ENCODE peak calls at places on chromosomes 3 and 15, in four cellular contexts. One of them, this sample, is unnamed.

GRCh38 chr3:31448035-31448881 is 84.5 kb upstream of the STT3B start:
- DNase-seq in body of pancreas: peak; percentile 12
- DNase-seq in nephron progenitor cell: no peak
- DNase-seq in T-helper 2 cell: no peak
- DNase-seq in this sample: no peak

GRCh38 chr3:174355505-174355904 is 503.6 kb upstream of the NAALADL2 start:
- DNase-seq in nephron progenitor cell: no peak
- DNase-seq in T-helper 2 cell: no peak
- DNase-seq in body of pancreas: no peak
- DNase-seq in this sample: no peak

GRCh38 chr15:33026614-33027013 is 167.9 kb downstream of the FMN1 start:
- DNase-seq in T-helper 2 cell: no peak
- DNase-seq in nephron progenitor cell: no peak
- DNase-seq in body of pancreas: peak; percentile 53
- DNase-seq in this sample: no peak

GRCh38 chr3:155791190-155791589 is 14.9 kb downstream of the C3orf33 start:
- DNase-seq in T-helper 2 cell: no peak
- DNase-seq in nephron progenitor cell: no peak
- DNase-seq in body of pancreas: no peak
- DNase-seq in this sample: no peak

GRCh38 chr3:52289747-52290595 is 2.3 kb downstream of the GLYCTK start:
- DNase-seq in body of pancreas: peak; percentile 83
- DNase-seq in nephron progenitor cell: no peak
- DNase-seq in T-helper 2 cell: no peak
- DNase-seq in this sample: no peak

GRCh38 chr15:63434567-63435219 is 53.0 kb upstream of the CA12 start:
- DNase-seq in nephron progenitor cell: no peak
- DNase-seq in T-helper 2 cell: no peak
- DNase-seq in body of pancreas: no peak
- DNase-seq in this sample: no peak

GRCh38 chr3:79032686-79033318 is 735.0 kb downstream of the ROBO1 start:
- DNase-seq in nephron progenitor cell: no peak
- DNase-seq in body of pancreas: no peak
- DNase-seq in T-helper 2 cell: no peak
- DNase-seq in this sample: peak; percentile 33

GRCh38 chr15:101535170-101535902 is 45.8 kb upstream of the PCSK6 start:
- DNase-seq in nephron progenitor cell: no peak
- DNase-seq in body of pancreas: no peak
- DNase-seq in T-helper 2 cell: no peak
- DNase-seq in this sample: no peak

GRCh38 chr3:174541708-174542107 is 317.4 kb upstream of the NAALADL2 start:
- DNase-seq in nephron progenitor cell: no peak
- DNase-seq in body of pancreas: no peak
- DNase-seq in T-helper 2 cell: no peak
- DNase-seq in this sample: no peak

GRCh38 chr3:8480699-8481098 is 20.9 kb upstream of the LMCD1 start:
- DNase-seq in nephron progenitor cell: no peak
- DNase-seq in T-helper 2 cell: no peak
- DNase-seq in body of pancreas: no peak
- DNase-seq in this sample: no peak

GRCh38 chr3:152105446-152105845 is 163.3 kb upstream of the MBNL1 start:
- DNase-seq in body of pancreas: no peak
- DNase-seq in T-helper 2 cell: no peak
- DNase-seq in nephron progenitor cell: no peak
- DNase-seq in this sample: no peak

GRCh38 chr15:77851696-77852095 is 219.0 kb upstream of the LINGO1 start:
- DNase-seq in T-helper 2 cell: no peak
- DNase-seq in body of pancreas: peak; percentile 13
- DNase-seq in nephron progenitor cell: no peak
- DNase-seq in this sample: no peak

GRCh38 chr3:13839253-13839652 is 40.6 kb downstream of the WNT7A start:
- DNase-seq in body of pancreas: no peak
- DNase-seq in T-helper 2 cell: no peak
- DNase-seq in nephron progenitor cell: no peak
- DNase-seq in this sample: no peak

GRCh38 chr15:44633603-44634002 is 29.9 kb downstream of the SPG11 start:
- DNase-seq in T-helper 2 cell: no peak
- DNase-seq in body of pancreas: no peak
- DNase-seq in nephron progenitor cell: no peak
- DNase-seq in this sample: no peak

GRCh38 chr3:43243590-43244587 is 42.5 kb upstream of the SNRK start:
- DNase-seq in nephron progenitor cell: no peak
- DNase-seq in body of pancreas: no peak
- DNase-seq in T-helper 2 cell: no peak
- DNase-seq in this sample: no peak

GRCh38 chr15:63909819-63910437 is 76.2 kb upstream of the HERC1 start:
- DNase-seq in nephron progenitor cell: peak; percentile 56
- DNase-seq in body of pancreas: peak; percentile 46
- DNase-seq in T-helper 2 cell: no peak
- DNase-seq in this sample: no peak

GRCh38 chr3:172973799-172974198 is 167.2 kb downstream of the SPATA16 start:
- DNase-seq in T-helper 2 cell: no peak
- DNase-seq in body of pancreas: no peak
- DNase-seq in nephron progenitor cell: no peak
- DNase-seq in this sample: no peak

GRCh38 chr3:195578565-195578964 is 5.2 kb downstream of the APOD start:
- DNase-seq in nephron progenitor cell: no peak
- DNase-seq in body of pancreas: no peak
- DNase-seq in T-helper 2 cell: no peak
- DNase-seq in this sample: no peak

GRCh38 chr3:17044844-17045243 is 160.1 kb downstream of the PLCL2 start:
- DNase-seq in body of pancreas: no peak
- DNase-seq in nephron progenitor cell: no peak
- DNase-seq in T-helper 2 cell: no peak
- DNase-seq in this sample: no peak

GRCh38 chr3:71419369-71419768 is 164.2 kb downstream of the FOXP1 start:
- DNase-seq in body of pancreas: peak; percentile 55
- DNase-seq in T-helper 2 cell: no peak
- DNase-seq in nephron progenitor cell: no peak
- DNase-seq in this sample: no peak

GRCh38 chr15:67883228-67883773 is 43.5 kb upstream of the RNU6-1 start:
- DNase-seq in T-helper 2 cell: no peak
- DNase-seq in nephron progenitor cell: peak; percentile 27
- DNase-seq in body of pancreas: no peak
- DNase-seq in this sample: no peak

GRCh38 chr15:89114974-89115373 is 26.7 kb downstream of the ABHD2 start:
- DNase-seq in body of pancreas: peak; percentile 77
- DNase-seq in T-helper 2 cell: no peak
- DNase-seq in nephron progenitor cell: no peak
- DNase-seq in this sample: no peak

GRCh38 chr15:89105147-89105546 is 16.9 kb downstream of the ABHD2 start:
- DNase-seq in nephron progenitor cell: no peak
- DNase-seq in body of pancreas: no peak
- DNase-seq in T-helper 2 cell: no peak
- DNase-seq in this sample: no peak

GRCh38 chr3:134060561-134061385 is 31.0 kb upstream of the SLCO2A1 start:
- DNase-seq in body of pancreas: no peak
- DNase-seq in nephron progenitor cell: no peak
- DNase-seq in T-helper 2 cell: no peak
- DNase-seq in this sample: no peak

GRCh38 chr15:100788080-100788730 is 91.4 kb upstream of the ALDH1A3 start:
- DNase-seq in T-helper 2 cell: no peak
- DNase-seq in body of pancreas: no peak
- DNase-seq in nephron progenitor cell: no peak
- DNase-seq in this sample: no peak

GRCh38 chr3:100429187-100429586 is 27.8 kb downstream of the LNP1 start:
- DNase-seq in nephron progenitor cell: no peak
- DNase-seq in T-helper 2 cell: no peak
- DNase-seq in body of pancreas: no peak
- DNase-seq in this sample: no peak

GRCh38 chr3:114178770-114179368 is at the start of gene DRD3:
- DNase-seq in T-helper 2 cell: no peak
- DNase-seq in nephron progenitor cell: peak; percentile 75
- DNase-seq in body of pancreas: no peak
- DNase-seq in this sample: peak; percentile 51

GRCh38 chr3:18030371-18030870 is 288.0 kb upstream of the TBC1D5 start:
- DNase-seq in body of pancreas: no peak
- DNase-seq in nephron progenitor cell: no peak
- DNase-seq in T-helper 2 cell: no peak
- DNase-seq in this sample: no peak

GRCh38 chr15:44779761-44780160 is 43.4 kb downstream of the TRIM69 start:
- DNase-seq in T-helper 2 cell: no peak
- DNase-seq in body of pancreas: no peak
- DNase-seq in nephron progenitor cell: no peak
- DNase-seq in this sample: no peak

GRCh38 chr15:88440021-88440420 is 27.2 kb downstream of the MRPL46 start:
- DNase-seq in nephron progenitor cell: no peak
- DNase-seq in T-helper 2 cell: no peak
- DNase-seq in body of pancreas: no peak
- DNase-seq in this sample: no peak

GRCh38 chr3:136008732-136009456 is 43.4 kb downstream of the PPP2R3A start:
- DNase-seq in T-helper 2 cell: no peak
- DNase-seq in nephron progenitor cell: no peak
- DNase-seq in body of pancreas: no peak
- DNase-seq in this sample: no peak

GRCh38 chr3:127411083-127411727 is 123.4 kb upstream of the PRR20G start:
- DNase-seq in T-helper 2 cell: no peak
- DNase-seq in body of pancreas: no peak
- DNase-seq in nephron progenitor cell: no peak
- DNase-seq in this sample: no peak

GRCh38 chr15:29312387-29312786 is 42.8 kb upstream of the NSMCE3 start:
- DNase-seq in body of pancreas: no peak
- DNase-seq in T-helper 2 cell: no peak
- DNase-seq in nephron progenitor cell: no peak
- DNase-seq in this sample: no peak

GRCh38 chr3:107346559-107346958 is 30.7 kb upstream of the CCDC54 start:
- DNase-seq in body of pancreas: no peak
- DNase-seq in nephron progenitor cell: no peak
- DNase-seq in T-helper 2 cell: no peak
- DNase-seq in this sample: no peak

GRCh38 chr3:140216249-140216648 is 281.3 kb downstream of the CLSTN2 start:
- DNase-seq in T-helper 2 cell: no peak
- DNase-seq in body of pancreas: peak; percentile 19
- DNase-seq in nephron progenitor cell: no peak
- DNase-seq in this sample: no peak

This sample was measured in neural crest cell.